ENCODE peak calls at places on chromosome 14, in five cellular contexts. F is gastrocnemius medialis, P is endothelial cell of umbilical vein, G is suprapubic skin, D is ascending aorta. J is an unnamed sample.

GRCh38 chr14:100082723-100083122 is 17.5 kb downstream of the EVL start:
- DNase-seq in D (no peak), G (no peak), F (no peak), P (no peak), J (no peak)

GRCh38 chr14:64507376-64508156 is 3.0 kb downstream of the ZBTB1 start:
- DNase-seq in G (no peak), P (no peak), F (peak; percentile 35), D (no peak), J (no peak)

GRCh38 chr14:99522934-99523660 is 41.9 kb downstream of the CCNK start:
- DNase-seq in P (no peak), F (no peak), D (no peak), G (no peak), J (no peak)

GRCh38 chr14:81727243-81727642 is 193.6 kb upstream of the SEL1L start:
- DNase-seq in D (no peak), F (no peak), P (no peak), G (no peak), J (no peak)

GRCh38 chr14:59772252-59772651 is 98.3 kb downstream of the RTN1 start:
- DNase-seq in D (no peak), P (peak; percentile 68), G (no peak), F (no peak), J (no peak)

GRCh38 chr14:97603201-97603600 is 806.0 kb downstream of the VRK1 start:
- DNase-seq in G (no peak), P (no peak), F (no peak), D (no peak), J (no peak)

GRCh38 chr14:79514700-79515099 is 696.6 kb downstream of the DIO2 start:
- DNase-seq in D (no peak), G (no peak), P (no peak), F (no peak), J (no peak)

GRCh38 chr14:103542545-103543088 is 13.6 kb downstream of the TRMT61A start:
- DNase-seq in G (no peak), F (no peak), D (peak; percentile 86), P (no peak), J (no peak)

GRCh38 chr14:99350751-99351150 is 78.8 kb upstream of the BCL11B start:
- DNase-seq in F (no peak), P (no peak), D (peak; percentile 19), G (no peak), J (no peak)

GRCh38 chr14:94989417-94989816 is 167.9 kb downstream of the DICER1 start:
- DNase-seq in G (no peak), P (no peak), F (no peak), D (no peak), J (no peak)

GRCh38 chr14:95061317-95062093 is 95.8 kb downstream of the DICER1 start:
- DNase-seq in F (no peak), P (no peak), D (no peak), G (no peak), J (no peak)

GRCh38 chr14:77014004-77014604 is 14.4 kb downstream of the IRF2BPL start:
- DNase-seq in P (peak; percentile 32), G (no peak), F (no peak), D (no peak), J (no peak)

GRCh38 chr14:90851327-90852036 is 35.3 kb upstream of the TTC7B start:
- DNase-seq in G (no peak), F (no peak), D (no peak), P (no peak), J (no peak)

GRCh38 chr14:32724864-32725550 is 213.7 kb upstream of the NPAS3 start:
- DNase-seq in P (no peak), D (no peak), F (no peak), G (no peak), J (no peak)

GRCh38 chr14:65208548-65208947 is 106.2 kb upstream of the MAX start:
- DNase-seq in P (no peak), G (no peak), F (no peak), D (no peak), J (no peak)

GRCh38 chr14:24837280-24838046 is 203.5 kb upstream of the GZMB start:
- DNase-seq in G (no peak), F (no peak), D (no peak), P (no peak), J (no peak)

GRCh38 chr14:53715390-53715730 is 241.3 kb downstream of the BMP4 start:
- DNase-seq in D (no peak), P (peak; percentile 94), F (no peak), G (no peak), J (no peak)

DNA sequence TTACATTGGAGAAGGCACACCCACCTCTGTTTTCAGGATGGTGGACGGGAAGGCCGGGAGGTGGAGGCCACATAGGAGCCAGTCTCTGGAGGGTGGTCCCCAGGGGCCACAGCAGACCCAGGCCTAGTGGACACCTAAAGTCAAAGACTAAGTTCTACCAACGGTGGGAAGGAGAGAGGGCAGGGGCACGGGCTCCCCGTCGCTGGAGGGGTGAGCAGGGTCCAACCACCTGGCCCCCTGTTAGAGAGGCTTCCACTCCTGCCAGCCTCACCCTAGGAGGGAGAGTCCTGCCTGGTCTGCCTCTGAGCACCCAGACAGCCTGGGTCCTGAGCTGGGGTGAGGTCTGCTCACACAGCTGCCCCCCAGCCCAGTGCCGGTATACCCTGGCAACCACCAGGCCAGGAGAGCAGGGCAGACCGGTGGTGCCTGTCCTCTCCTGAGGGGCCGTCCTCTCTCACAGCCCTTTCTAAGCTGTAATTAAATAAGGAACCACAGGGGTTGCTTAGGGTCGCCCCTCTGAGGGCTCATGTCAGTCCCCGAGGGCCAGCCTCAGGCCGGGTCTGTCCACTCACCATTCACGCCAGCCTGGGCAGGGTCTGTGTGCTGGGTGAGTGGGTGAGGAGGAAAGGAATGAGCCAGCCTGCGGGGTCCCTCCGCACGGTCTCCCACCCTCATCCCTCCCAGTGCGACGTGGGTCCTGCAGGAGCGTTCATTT is 2.3 kb downstream of the INF2 start:
- DNase-seq in G (no peak), P (no peak), D (no peak), F (no peak), J (no peak)
- H3K4me3 ChIP-seq in G (peak overlapping the region; percentile 98), P (no peak overlapping the region), D (peak overlapping the region; percentile 92), F (no peak overlapping the region), J (no peak overlapping the region)

DNA sequence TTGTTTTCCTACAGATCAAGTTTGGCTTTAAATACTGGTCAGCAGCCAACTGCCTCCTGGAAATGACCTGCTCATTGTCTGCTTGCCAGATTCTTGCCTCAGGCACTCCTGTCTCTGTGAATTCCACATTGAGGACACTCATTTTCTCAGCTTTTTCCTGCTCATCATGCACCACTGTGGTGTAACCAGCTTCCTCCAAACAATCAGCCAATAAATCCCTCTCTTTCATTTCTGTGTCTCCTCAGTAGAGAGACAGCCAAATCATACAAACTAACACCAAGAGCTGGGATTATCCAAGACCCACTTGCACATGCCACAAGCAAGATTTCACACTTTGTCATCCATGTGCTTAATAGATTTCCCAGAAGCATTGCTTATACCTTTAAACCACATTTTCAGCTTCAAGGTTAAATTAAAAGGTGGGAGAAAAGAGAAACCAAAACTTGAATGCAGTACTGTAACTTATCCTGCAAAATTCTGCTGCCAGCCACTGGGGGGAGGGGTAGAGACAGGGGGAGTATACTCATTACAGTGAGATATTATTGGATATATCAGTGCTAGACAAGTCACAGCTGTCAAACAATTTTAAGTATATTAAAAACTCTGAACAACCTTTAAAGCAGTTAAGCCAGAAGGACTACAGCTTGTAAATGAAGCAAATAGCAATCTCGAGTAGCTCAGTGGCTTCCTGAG is 105.0 kb downstream of the PPP2R5E start:
- DNase-seq in F (no peak), P (peak; percentile 94), D (peak; percentile 86), G (no peak), J (no peak)
- H3K4me1 ChIP-seq in F (peaks cover 57% of the 10 kb centered on the region), P (peaks cover 12% of the 10 kb centered on the region), D (peaks cover 9% of the 10 kb centered on the region), G (peaks cover 45% of the 10 kb centered on the region), J (peaks cover 54% of the 10 kb centered on the region)

GRCh38 chr14:49512147-49512551 is 74.0 kb downstream of the RPS29 start:
- DNase-seq in D (no peak), F (no peak), G (no peak), P (peak; percentile 93), J (no peak)
- H3K4me3 ChIP-seq in D (no peak overlapping the region), F (no peak overlapping the region), G (no peak overlapping the region), P (no peak overlapping the region), J (no peak overlapping the region)

DNA sequence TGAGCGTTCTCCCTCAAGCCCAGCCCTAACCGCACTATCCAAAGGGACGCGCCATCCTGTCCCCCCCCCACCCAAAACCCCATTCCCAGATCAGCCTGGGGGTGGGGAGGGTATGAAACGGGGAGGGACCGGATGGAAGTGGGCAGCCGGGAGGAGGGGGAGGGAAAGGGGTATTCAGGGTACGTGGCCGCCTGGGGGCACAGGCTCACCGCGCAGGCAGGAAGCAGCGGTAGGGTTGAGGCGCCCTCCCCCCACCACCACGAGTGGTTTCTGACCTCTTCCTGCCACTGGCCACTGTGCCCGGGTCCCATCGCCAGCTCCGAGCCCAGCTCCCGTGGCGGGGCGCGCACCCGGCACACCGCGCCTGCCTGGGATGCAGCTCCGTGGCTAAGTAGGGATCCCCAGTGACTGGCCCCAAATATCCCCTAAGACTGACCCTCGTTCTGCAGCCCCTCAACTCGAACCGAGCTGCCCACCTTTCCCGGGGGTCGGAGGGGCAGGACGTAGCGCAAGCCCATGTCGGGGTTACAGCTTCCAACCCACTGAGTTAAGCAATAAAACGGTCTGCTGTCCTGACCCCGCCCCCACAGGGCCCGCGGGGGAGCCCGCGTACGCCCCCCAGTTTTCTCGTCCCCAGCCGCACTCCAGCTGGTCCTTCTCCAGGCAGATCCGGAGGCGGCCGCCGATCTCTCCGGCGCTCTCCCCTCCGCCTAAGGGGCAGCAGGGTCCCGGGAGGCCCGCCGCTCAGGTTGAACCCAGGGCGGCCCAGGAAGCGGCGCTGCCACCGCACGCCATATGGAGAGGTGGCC is 1.2 kb downstream of the ACTN1 start:
- DNase-seq in D (peak; percentile 94), F (no peak), P (peak; percentile 78), G (no peak), J (no peak)
- H3K4me1 ChIP-seq in D (peaks cover 30% of the 10 kb centered on the region), F (no peaks in the 10 kb centered on the region), P (peaks cover 52% of the 10 kb centered on the region), G (peaks cover 55% of the 10 kb centered on the region), J (peaks cover 82% of the 10 kb centered on the region)

GRCh38 chr14:62118461-62118860 is 356.2 kb downstream of the SNAPC1 start:
- DNase-seq in F (no peak), P (no peak), G (no peak), D (no peak), J (no peak)

GRCh38 chr14:62117010-62117717 is 354.9 kb downstream of the SNAPC1 start:
- DNase-seq in D (peak; percentile 67), P (peak; percentile 60), G (peak; percentile 79), F (peak; percentile 5), J (no peak)

GRCh38 chr14:62118871-62119270 is 356.7 kb downstream of the SNAPC1 start:
- DNase-seq in F (no peak), P (no peak), G (no peak), D (no peak), J (no peak)

GRCh38 chr14:62117718-62118164 is 355.5 kb downstream of the SNAPC1 start:
- DNase-seq in D (no peak), F (no peak), G (no peak), P (no peak), J (no peak)
- H3K4me3 ChIP-seq in D (peak overlapping the region; percentile 36), F (no peak overlapping the region), G (peak overlapping the region; percentile 37), P (no peak overlapping the region), J (peak overlapping the region; percentile 45)

GRCh38 chr14:92846162-92846897 is 52.2 kb downstream of the GOLGA5 start:
- DNase-seq in G (no peak), P (peak; percentile 73), D (no peak), F (no peak), J (no peak)
- H3K4me1 ChIP-seq in G (peaks cover 3% of the 10 kb centered on the region), P (peaks cover 19% of the 10 kb centered on the region), D (no peaks in the 10 kb centered on the region), F (peaks cover 14% of the 10 kb centered on the region), J (peaks cover 7% of the 10 kb centered on the region)

DNA sequence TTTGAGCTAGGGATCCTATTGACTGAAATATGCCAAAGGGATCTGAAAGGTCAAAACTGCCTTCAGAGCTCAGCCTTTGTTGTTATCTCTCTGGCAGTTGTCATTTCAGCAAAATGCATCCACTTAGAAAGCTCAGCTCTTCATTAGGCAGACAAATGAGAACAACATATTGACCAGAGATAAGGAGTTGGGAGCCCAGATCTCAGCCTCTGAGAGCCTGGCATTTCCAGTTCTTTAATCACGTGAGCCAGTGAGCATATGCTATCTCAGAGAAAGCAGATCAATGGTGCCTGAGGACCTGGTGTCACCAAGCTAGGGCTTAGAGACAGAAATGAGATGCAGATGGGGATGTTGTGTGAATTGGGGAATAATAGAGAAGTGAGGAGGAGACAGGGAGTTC is 101.1 kb downstream of the DAD1 start:
- DNase-seq in D (no peak), G (no peak), F (no peak), P (no peak), J (no peak)
- H3K4me3 ChIP-seq in D (no peak overlapping the region), G (no peak overlapping the region), F (no peak overlapping the region), P (no peak overlapping the region), J (no peak overlapping the region)